ENCODE peak calls at places on chromosomes 16 and 17, in nine cellular contexts. O is esophagus squamous epithelium; Y is CD8-positive, alpha-beta memory T cell; N is mesendoderm; U is psoas muscle; P is fibroblast of the aortic adventitia; Q is IMR-90; S is heart right ventricle; W is testis. R is an unnamed sample.

GRCh38 chr17:1683489-1683888 is 1.2 kb downstream of the PRPF8 start:
- DNase-seq in O (no peak), Y (no peak), N (no peak), U (no peak), P (no peak), Q (no peak), S (no peak), W (no peak), R (no peak)

GRCh38 chr17:66098040-66098439 is 93.9 kb downstream of the CEP112 start:
- DNase-seq in O (no peak), Y (no peak), N (no peak), U (no peak), P (no peak), Q (peak), S (no peak), W (no peak), R (no peak)

GRCh38 chr17:63961355-63962207 is 11.1 kb downstream of the SCN4A start:
- DNase-seq in O (no peak), Y (no peak), N (peak), U (peak), P (peak), Q (peak), S (peak), W (peak), R (peak)

GRCh38 chr16:11016993-11017392 is 72.6 kb downstream of the CLEC16A start:
- DNase-seq in O (no peak), Y (no peak), N (no peak), U (peak), P (peak), Q (peak), S (no peak), W (peak), R (peak)

GRCh38 chr16:64421515-64421914 is 700.3 kb downstream of the CDH11 start:
- DNase-seq in O (no peak), Y (no peak), N (no peak), U (no peak), P (no peak), Q (no peak), S (no peak), W (no peak), R (no peak)

GRCh38 chr16:35252356-35252936 is 1793.0 kb downstream of the TP53TG3F start:
- DNase-seq in O (no peak), Y (no peak), N (peak), U (no peak), P (peak), Q (peak), S (no peak), W (no peak), R (no peak)

GRCh38 chr17:27605409-27605808 is 25.6 kb upstream of the LGALS9 start:
- DNase-seq in O (no peak), Y (no peak), N (no peak), U (no peak), P (no peak), Q (no peak), S (no peak), W (no peak), R (no peak)

GRCh38 chr17:81601525-81602120 is 35.3 kb downstream of the NPLOC4 start:
- DNase-seq in O (no peak), Y (peak), N (peak), U (no peak), P (peak), Q (peak), S (peak), W (peak), R (peak)

GRCh38 chr17:82874011-82874835 is 34.4 kb upstream of the ZNF750 start:
- DNase-seq in O (no peak), Y (no peak), N (no peak), U (peak), P (no peak), Q (no peak), S (no peak), W (no peak), R (peak)

GRCh38 chr16:78659216-78659615 is 559.8 kb downstream of the WWOX start:
- DNase-seq in O (no peak), Y (no peak), N (no peak), U (no peak), P (no peak), Q (no peak), S (peak), W (no peak), R (peak)

GRCh38 chr16:77833906-77834599 is 45.7 kb downstream of the VAT1L start:
- DNase-seq in O (no peak), Y (no peak), N (peak), U (no peak), P (peak), Q (peak), S (no peak), W (no peak), R (no peak)

GRCh38 chr17:65531508-65532431 is 29.7 kb downstream of the AXIN2 start:
- DNase-seq in O (no peak), Y (no peak), N (peak), U (peak), P (peak), Q (peak), S (peak), W (peak), R (peak)

GRCh38 chr17:74690409-74690825 is 22.3 kb downstream of the CD300LF start:
- DNase-seq in O (no peak), Y (no peak), N (no peak), U (no peak), P (no peak), Q (no peak), S (no peak), W (peak), R (peak)

GRCh38 chr17:7029659-7030058 is 6.2 kb upstream of the SLC16A13 start:
- DNase-seq in O (no peak), Y (peak), N (no peak), U (no peak), P (no peak), Q (no peak), S (peak), W (no peak), R (peak)

GRCh38 chr16:85523602-85524364 is 89.3 kb upstream of the GSE1 start:
- DNase-seq in O (no peak), Y (no peak), N (peak), U (no peak), P (no peak), Q (peak), S (peak), W (peak), R (peak)

GRCh38 chr17:19003966-19004600 is 481 bp downstream of the FAM83G start:
- DNase-seq in O (no peak), Y (no peak), N (peak), U (no peak), P (peak), Q (peak), S (no peak), W (peak), R (peak)

GRCh38 chr16:83979456-83979855 is 11.4 kb downstream of the NECAB2 start:
- DNase-seq in O (no peak), Y (no peak), N (no peak), U (no peak), P (no peak), Q (no peak), S (no peak), W (no peak), R (peak)

GRCh38 chr17:143785-144281 is 6.5 kb downstream of the SCGB1C2 start:
- DNase-seq in O (no peak), Y (peak), N (peak), U (peak), P (peak), Q (peak), S (peak), W (peak), R (peak)

GRCh38 chr16:57578521-57579360 is 36.3 kb downstream of the ADGRG5 start:
- DNase-seq in O (no peak), Y (no peak), N (no peak), U (no peak), P (no peak), Q (no peak), S (no peak), W (no peak), R (peak)

GRCh38 chr16:9135797-9136196 is 44.4 kb downstream of the HAPSTR1 start:
- DNase-seq in O (no peak), Y (no peak), N (no peak), U (peak), P (no peak), Q (no peak), S (no peak), W (no peak), R (no peak)

GRCh38 chr17:4509402-4509801 is 10.7 kb downstream of the SPNS2 start:
- DNase-seq in O (no peak), Y (no peak), N (no peak), U (no peak), P (no peak), Q (no peak), S (no peak), W (no peak), R (peak)

GRCh38 chr17:39950871-39951348 is 11.9 kb upstream of the GSDMA start:
- DNase-seq in O (no peak), Y (no peak), N (no peak), U (peak), P (peak), Q (no peak), S (peak), W (no peak), R (peak)

GRCh38 chr16:70474320-70475053 is 20.1 kb downstream of the FCSK start:
- DNase-seq in O (no peak), Y (no peak), N (no peak), U (no peak), P (no peak), Q (no peak), S (no peak), W (no peak), R (no peak)

GRCh38 chr17:29176500-29177351 is 3.5 kb downstream of the MYO18A start:
- DNase-seq in O (no peak), Y (peak), N (peak), U (peak), P (peak), Q (peak), S (no peak), W (peak), R (peak)

GRCh38 chr17:9943343-9943742 is 38.3 kb upstream of the RCVRN start:
- DNase-seq in O (no peak), Y (no peak), N (no peak), U (no peak), P (no peak), Q (no peak), S (no peak), W (no peak), R (no peak)

GRCh38 chr16:31134091-31134571 is 1.4 kb downstream of the PRSS8 start:
- DNase-seq in O (no peak), Y (no peak), N (peak), U (no peak), P (no peak), Q (peak), S (no peak), W (peak), R (no peak)

GRCh38 chr16:31134625-31135534 is 647 bp downstream of the PRSS8 start:
- DNase-seq in O (no peak), Y (no peak), N (peak), U (no peak), P (no peak), Q (no peak), S (no peak), W (no peak), R (peak)

GRCh38 chr16:31136287-31136662 is 748 bp upstream of the PRSS8 start:
- DNase-seq in O (no peak), Y (no peak), N (no peak), U (no peak), P (no peak), Q (no peak), S (no peak), W (no peak), R (no peak)

GRCh38 chr16:31132979-31133599 is 2.4 kb downstream of the PRSS8 start:
- DNase-seq in O (no peak), Y (no peak), N (no peak), U (no peak), P (no peak), Q (no peak), S (no peak), W (no peak), R (peak)

GRCh38 chr16:31135535-31136286 is at the start of gene PRSS8:
- DNase-seq in O (no peak), Y (no peak), N (peak), U (no peak), P (no peak), Q (no peak), S (no peak), W (no peak), R (no peak)
- H3K4me3 ChIP-seq in O (peak), Y (no peak), N (peak), U (no peak), P (no peak), Q (no peak), S (no peak), W (no peak), R (no peak)

DNA sequence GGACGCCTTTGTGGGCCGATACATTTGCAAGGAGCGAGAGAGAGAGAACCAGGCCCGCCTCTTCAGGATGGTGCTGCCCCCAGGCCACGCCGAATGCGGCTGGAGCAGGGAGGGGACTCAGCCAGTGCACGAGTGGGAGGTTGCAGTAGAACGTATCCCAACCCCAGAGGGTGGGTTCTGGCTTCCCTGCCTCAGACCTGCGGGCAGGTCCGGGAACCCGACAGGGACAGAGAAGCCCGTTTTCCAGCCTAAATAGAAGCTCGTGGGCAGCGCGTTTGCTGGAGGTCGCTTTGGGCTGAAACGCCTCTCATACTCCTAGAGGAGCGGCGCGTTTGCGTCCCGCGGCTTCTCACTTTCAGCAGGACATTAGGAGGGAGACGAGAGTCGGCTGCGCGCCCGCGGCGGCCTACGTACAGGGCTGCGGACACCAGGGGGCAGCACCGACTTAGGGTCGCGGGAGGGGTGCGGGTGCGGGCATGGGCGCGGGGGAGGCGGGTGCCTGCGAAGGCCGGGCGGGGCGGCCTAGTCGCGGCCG is 11.0 kb downstream of the TBX2 start:
- DNase-seq in O (no peak), Y (peak), N (peak), U (peak), P (peak), Q (peak), S (peak), W (peak), R (peak)
- H3K4me3 ChIP-seq in O (peak), Y (peak), N (no peak), U (peak), P (peak), Q (peak), S (peak), W (peak), R (peak)

GRCh38 chr17:16975266-16975651 is 3.3 kb upstream of the TNFRSF13B start:
- DNase-seq in O (no peak), Y (no peak), N (no peak), U (no peak), P (no peak), Q (no peak), S (no peak), W (no peak), R (no peak)
- H3K4me3 ChIP-seq in O (no peak), Y (no peak), N (no peak), U (no peak), P (no peak), Q (no peak), S (no peak), W (no peak), R (no peak)

GRCh38 chr17:79027274-79027924 is 3.4 kb downstream of the C1QTNF1 start:
- DNase-seq in O (no peak), Y (no peak), N (peak), U (peak), P (no peak), Q (no peak), S (no peak), W (no peak), R (peak)
- H3K4me3 ChIP-seq in O (peak), Y (no peak), N (no peak), U (peak), P (no peak), Q (no peak), S (peak), W (no peak), R (peak)

GRCh38 chr16:81880816-81881215 is 101.7 kb downstream of the PLCG2 start:
- DNase-seq in O (no peak), Y (no peak), N (no peak), U (no peak), P (no peak), Q (no peak), S (no peak), W (no peak), R (no peak)

GRCh38 chr16:81883235-81883634 is 104.1 kb downstream of the PLCG2 start:
- DNase-seq in O (no peak), Y (no peak), N (no peak), U (no peak), P (no peak), Q (no peak), S (no peak), W (no peak), R (no peak)

GRCh38 chr16:81879625-81880024 is 100.5 kb downstream of the PLCG2 start:
- DNase-seq in O (no peak), Y (no peak), N (peak), U (no peak), P (no peak), Q (no peak), S (no peak), W (no peak), R (peak)

GRCh38 chr16:81882559-81882958 is 103.5 kb downstream of the PLCG2 start:
- DNase-seq in O (no peak), Y (no peak), N (no peak), U (no peak), P (no peak), Q (no peak), S (no peak), W (no peak), R (no peak)

DNA sequence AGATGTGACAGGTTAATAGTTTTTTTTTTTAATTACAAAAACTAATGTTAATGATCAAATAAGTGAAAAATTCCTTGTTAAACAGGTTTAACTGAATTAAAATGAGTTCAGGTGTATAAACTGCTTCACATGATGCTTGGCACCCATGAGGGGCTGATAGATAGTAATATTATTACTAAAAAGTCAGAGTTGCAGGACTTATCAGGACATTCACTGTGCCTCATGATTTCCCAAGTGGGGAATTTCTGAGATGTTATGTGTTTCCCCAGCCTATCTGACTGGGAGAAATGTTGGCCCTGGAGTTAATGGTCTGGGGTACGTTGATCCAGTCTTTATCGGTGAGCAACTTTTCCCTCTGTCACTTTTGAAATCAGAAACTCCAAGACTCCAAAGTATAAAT is 102.1 kb downstream of the PLCG2 start:
- DNase-seq in O (no peak), Y (no peak), N (no peak), U (no peak), P (no peak), Q (no peak), S (no peak), W (no peak), R (no peak)
- H3K4me3 ChIP-seq in O (no peak), Y (no peak), N (no peak), U (no peak), P (no peak), Q (no peak), S (no peak), W (no peak), R (no peak)